ENCODE peak calls at places on chromosomes 12 and 14, in ten cellular contexts. L is omental fat pad, A is fibroblast of lung, B is mammary epithelial cell, H is WTC11, X is HL-60, R is glutamatergic neuron, E is body of pancreas, T is fibroblast of the aortic adventitia, G is dorsolateral prefrontal cortex. U is an unnamed sample.

GRCh38 chr12:111224196-111225066 is 144.5 kb downstream of the PHETA1 start:
- DNase-seq in E (no peak), A (no peak), G (no peak), L (no peak), R (no peak), T (no peak), B (no peak), H (no peak), X (peak), U (no peak)

GRCh38 chr14:104001003-104001402 is 58.7 kb upstream of the RD3L start:
- DNase-seq in H (peak), B (no peak), T (no peak), E (no peak), G (no peak), R (peak), A (no peak), X (no peak), L (no peak), U (no peak)

GRCh38 chr12:65567820-65568219 is 256.5 kb upstream of the HMGA2 start:
- DNase-seq in R (no peak), G (no peak), X (no peak), B (no peak), A (no peak), L (no peak), E (no peak), H (no peak), T (no peak), U (no peak)

GRCh38 chr14:55373784-55374725 is 37.6 kb downstream of the ATG14 start:
- DNase-seq in H (no peak), T (peak), A (no peak), R (no peak), E (no peak), B (peak), G (no peak), X (no peak), L (no peak), U (peak)

GRCh38 chr14:58055497-58055896 is 96.5 kb downstream of the ARMH4 start:
- DNase-seq in A (no peak), R (no peak), L (no peak), E (no peak), B (no peak), H (no peak), G (no peak), X (no peak), T (no peak), U (no peak)

GRCh38 chr12:90460681-90461080 is 494.3 kb downstream of the CCER1 start:
- DNase-seq in T (peak), R (no peak), A (peak), X (no peak), L (no peak), G (no peak), H (no peak), E (no peak), B (no peak), U (no peak)

GRCh38 chr12:89238593-89238992 is 113.7 kb downstream of the DUSP6 start:
- DNase-seq in H (no peak), B (no peak), E (no peak), X (no peak), G (no peak), T (peak), A (no peak), R (no peak), L (no peak), U (no peak)

GRCh38 chr12:116456683-116457082 is 102.5 kb upstream of the MAP1LC3B2 start:
- DNase-seq in T (peak), R (no peak), B (no peak), E (no peak), G (no peak), A (peak), H (no peak), X (no peak), L (no peak), U (no peak)

GRCh38 chr12:107450541-107450940 is 235.1 kb upstream of the PWP1 start:
- DNase-seq in X (no peak), A (no peak), G (no peak), E (no peak), B (no peak), L (no peak), T (no peak), H (no peak), R (no peak), U (no peak)

GRCh38 chr12:42196728-42197603 is 41.1 kb downstream of the YAF2 start:
- DNase-seq in R (no peak), E (no peak), X (no peak), T (no peak), G (no peak), L (no peak), A (no peak), B (no peak), H (no peak), U (no peak)

GRCh38 chr14:91501951-91502930 is 7.9 kb downstream of the PPP4R3A start:
- DNase-seq in X (no peak), G (no peak), R (no peak), T (no peak), B (no peak), E (no peak), L (no peak), A (no peak), H (no peak), U (no peak)

GRCh38 chr12:103495783-103496456 is at the start of gene C12orf42:
- DNase-seq in T (peak), H (peak), G (peak), X (no peak), B (peak), A (peak), R (peak), L (no peak), E (no peak), U (peak)

GRCh38 chr12:67091204-67091603 is 178.0 kb upstream of the CAND1 start:
- DNase-seq in A (no peak), E (peak), T (no peak), H (no peak), X (no peak), R (no peak), G (no peak), L (no peak), B (peak), U (no peak)

GRCh38 chr12:93745304-93745703 is 68.1 kb downstream of the CRADD start:
- DNase-seq in B (no peak), R (no peak), X (no peak), E (no peak), L (no peak), T (no peak), H (no peak), A (no peak), G (no peak), U (no peak)

GRCh38 chr14:103624860-103625259 is 4.2 kb upstream of the KLC1 start:
- DNase-seq in B (peak), G (no peak), X (no peak), R (no peak), H (no peak), T (peak), A (peak), L (peak), E (no peak), U (no peak)

GRCh38 chr14:103385994-103386491 is 828 bp downstream of the MARK3 start:
- DNase-seq in A (no peak), X (peak), T (peak), E (peak), H (peak), G (no peak), B (no peak), R (peak), L (no peak), U (no peak)

GRCh38 chr12:17588968-17589367 is 501.0 kb downstream of the RERGL start:
- DNase-seq in T (no peak), A (no peak), R (peak), L (no peak), B (peak), H (peak), G (no peak), E (peak), X (no peak), U (no peak)

GRCh38 chr12:72966684-72967083 is 694.5 kb downstream of the TRHDE start:
- DNase-seq in R (no peak), T (no peak), B (no peak), H (no peak), G (no peak), X (no peak), L (no peak), A (no peak), E (no peak), U (no peak)

GRCh38 chr14:32129124-32129523 is 52.0 kb downstream of the ARHGAP5 start:
- DNase-seq in A (peak), H (no peak), L (no peak), X (no peak), G (no peak), R (no peak), E (no peak), B (peak), T (peak), U (no peak)

GRCh38 chr14:76152333-76152681 is 585 bp downstream of the GPATCH2L start:
- DNase-seq in T (peak), R (peak), G (no peak), B (peak), A (peak), L (peak), H (peak), X (peak), E (peak), U (peak)

GRCh38 chr12:122423258-122424165 is 1.0 kb upstream of the CLIP1 start:
- DNase-seq in E (no peak), A (peak), H (peak), L (no peak), R (peak), B (peak), G (no peak), T (peak), X (peak), U (no peak)

GRCh38 chr14:100748403-100748802 is 21.7 kb downstream of the DLK1 start:
- DNase-seq in R (no peak), T (no peak), A (no peak), L (no peak), H (no peak), X (no peak), B (no peak), G (no peak), E (no peak), U (no peak)

GRCh38 chr14:57435923-57436322 is 45.5 kb downstream of the NAA30 start:
- DNase-seq in A (no peak), L (no peak), X (no peak), G (no peak), T (no peak), E (no peak), R (no peak), B (no peak), H (no peak), U (no peak)

GRCh38 chr14:90645842-90646443 is 170.3 kb downstream of the TTC7B start:
- DNase-seq in E (no peak), R (no peak), A (no peak), B (peak), L (no peak), X (no peak), H (peak), G (no peak), T (peak), U (no peak)

GRCh38 chr14:56581041-56581727 is 1.6 kb downstream of the TMEM260 start:
- DNase-seq in R (no peak), T (no peak), L (no peak), B (peak), G (no peak), E (no peak), H (no peak), X (peak), A (no peak), U (peak)

GRCh38 chr12:130978785-130979184 is 25.1 kb downstream of the ADGRD1 start:
- DNase-seq in T (no peak), G (no peak), A (no peak), L (no peak), B (no peak), E (no peak), X (no peak), R (no peak), H (no peak), U (no peak)

DNA sequence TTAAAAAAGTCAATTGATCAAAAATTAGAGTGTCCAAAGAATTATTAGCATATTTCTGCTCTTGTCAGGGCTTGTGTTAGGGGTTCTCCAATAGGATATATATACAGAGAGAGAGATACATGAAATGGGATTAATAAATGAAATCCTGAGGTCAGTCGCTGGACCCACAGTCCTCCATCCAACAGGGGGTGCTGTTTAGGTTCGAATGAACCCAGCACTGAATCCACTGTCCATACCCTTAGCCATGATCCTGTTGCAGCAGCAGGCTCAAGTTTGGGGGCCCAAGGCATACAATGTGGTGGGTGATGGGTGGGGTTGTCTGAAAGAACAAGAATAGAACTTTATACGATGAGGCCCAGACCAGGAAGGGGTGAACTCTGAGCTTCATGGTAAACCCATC is 780 bp upstream of the MYO1H start:
- DNase-seq in G (no peak), A (no peak), X (no peak), T (no peak), R (no peak), H (peak), E (no peak), L (no peak), B (no peak), U (no peak)
- TF ChIP-seq CTCF in G (no peak), A (no peak), X (no peak), T (no peak), R (no peak), H (peak), E (no peak), L (no peak), B (no peak), U (peak)

GRCh38 chr14:93207468-93208308 is 632 bp downstream of the UBR7 start:
- DNase-seq in L (no peak), X (peak), G (peak), B (peak), A (peak), H (peak), T (peak), E (peak), R (peak), U (peak)
- TF ChIP-seq CTCF in L (no peak), X (no peak), G (no peak), B (peak), A (peak), H (no peak), T (peak), E (peak), R (peak), U (peak)

GRCh38 chr12:124750787-124751471 is 112.7 kb downstream of the SCARB1 start:
- DNase-seq in B (no peak), T (no peak), G (no peak), E (no peak), X (no peak), R (no peak), L (no peak), H (peak), A (no peak), U (no peak)
- TF ChIP-seq CTCF in B (peak), T (no peak), G (no peak), E (no peak), X (no peak), R (no peak), L (no peak), H (no peak), A (no peak), U (peak)

DNA sequence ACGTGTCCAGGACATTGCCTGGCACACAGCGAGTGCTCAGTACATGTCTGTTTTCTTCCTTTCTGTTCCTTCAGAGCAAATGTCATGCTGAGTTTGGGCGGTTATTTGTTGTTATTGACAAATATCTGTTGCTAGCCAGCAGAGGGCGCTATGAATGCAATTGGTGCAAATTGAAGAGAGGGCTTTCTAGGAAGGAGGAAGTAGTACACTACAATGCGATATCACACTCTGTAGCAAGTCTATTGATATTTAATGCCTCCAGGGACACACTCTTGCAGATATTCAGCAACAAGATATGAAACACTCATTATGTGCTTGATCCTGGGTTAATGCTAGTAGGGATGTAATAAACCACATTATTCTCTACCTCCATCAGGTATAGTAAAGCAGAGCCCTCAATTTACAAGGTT is 267.3 kb upstream of the SRRM4 start:
- DNase-seq in L (no peak), E (peak), H (peak), A (no peak), X (peak), T (no peak), R (peak), G (no peak), B (no peak), U (peak)
- TF ChIP-seq CTCF in L (no peak), E (peak), H (peak), A (no peak), X (peak), T (no peak), R (peak), G (peak), B (peak), U (peak)